ENCODE peak calls at places on chromosomes 7 and 10, in seven cellular contexts. N, Y, T, V, R, Q and A are unnamed samples.

GRCh38 chr10:79487296-79488194 is 24.8 kb upstream of the EIF5AL1 start:
- DNase-seq in N (peak), R (peak), V (peak), T (peak), Q (no peak), Y (peak), A (peak)

GRCh38 chr7:130758429-130759056 is 24.5 kb upstream of the KLF14 start:
- DNase-seq in N (peak), Y (peak), T (peak), V (no peak), Q (no peak), R (no peak), A (peak)

GRCh38 chr7:89780291-89780690 is 374.0 kb upstream of the STEAP1 start:
- DNase-seq in R (no peak), Y (no peak), V (no peak), N (no peak), Q (no peak), T (no peak), A (no peak)

GRCh38 chr7:50467817-50468610 is 17.9 kb upstream of the FIGNL1 start:
- DNase-seq in T (peak), V (peak), N (peak), Y (peak), Q (peak), R (peak), A (peak)

GRCh38 chr7:51034531-51035264 is 252.0 kb upstream of the GRB10 start:
- DNase-seq in N (peak), V (no peak), Q (no peak), R (no peak), Y (peak), T (peak), A (no peak)

GRCh38 chr7:43764807-43765491 is 6.5 kb downstream of the BLVRA start:
- DNase-seq in V (no peak), R (no peak), N (no peak), Q (no peak), T (peak), Y (peak), A (no peak)

GRCh38 chr7:27117687-27118491 is 12.7 kb downstream of the HOXA4 start:
- DNase-seq in N (peak), Q (no peak), R (no peak), Y (no peak), T (no peak), V (no peak), A (no peak)

GRCh38 chr10:105952153-105952552 is 1212.4 kb downstream of the SORCS1 start:
- DNase-seq in T (no peak), Y (peak), N (no peak), Q (no peak), V (peak), R (no peak), A (peak)

GRCh38 chr10:5737352-5737751 is 52.7 kb downstream of the TASOR2 start:
- DNase-seq in T (no peak), V (no peak), N (no peak), Q (no peak), Y (no peak), R (no peak), A (no peak)

GRCh38 chr7:125084196-125084595 is 154.6 kb upstream of the POT1 start:
- DNase-seq in T (no peak), Y (peak), N (no peak), Q (no peak), V (no peak), R (no peak), A (no peak)

GRCh38 chr7:145339319-145339718 is 503.5 kb upstream of the TPK1 start:
- DNase-seq in V (no peak), Q (no peak), T (no peak), N (no peak), R (no peak), Y (no peak), A (no peak)

GRCh38 chr10:116183733-116184447 is 89.1 kb downstream of the GFRA1 start:
- DNase-seq in R (no peak), Q (no peak), T (no peak), Y (peak), N (peak), V (no peak), A (no peak)

GRCh38 chr10:52212062-52212461 is 102.0 kb upstream of the DKK1 start:
- DNase-seq in N (no peak), R (no peak), Q (no peak), T (no peak), Y (peak), V (no peak), A (no peak)

GRCh38 chr7:36879021-36879420 is 154.7 kb upstream of the AOAH start:
- DNase-seq in Q (no peak), V (no peak), T (no peak), Y (no peak), R (no peak), N (no peak), A (no peak)

GRCh38 chr10:35613597-35614226 is 8.6 kb downstream of the GJD4 start:
- DNase-seq in Q (no peak), N (no peak), R (no peak), Y (peak), V (peak), T (peak), A (no peak)

GRCh38 chr7:56105508-56105907 is 768 bp downstream of the CHCHD2 start:
- DNase-seq in R (no peak), Q (no peak), Y (peak), T (peak), N (peak), V (peak), A (no peak)

GRCh38 chr7:118041336-118041878 is 142.6 kb upstream of the LSM8 start:
- DNase-seq in T (no peak), V (no peak), N (no peak), Q (no peak), R (no peak), Y (no peak), A (no peak)

GRCh38 chr10:77837925-77838595 is 88.5 kb downstream of the DLG5 start:
- DNase-seq in Y (no peak), V (no peak), R (no peak), T (no peak), N (no peak), Q (no peak), A (peak)

GRCh38 chr10:27679996-27680395 is 65.6 kb downstream of the MKX start:
- DNase-seq in R (no peak), V (no peak), Y (no peak), Q (no peak), N (no peak), T (no peak), A (no peak)